ENCODE peak calls at places on chromosome 20, in seven cellular contexts. One of them, this sample, is unnamed.

GRCh38 chr20:3413393-3413889 is 6.0 kb upstream of the DNAAF9 start:
- DNase-seq in pancreas: no peak
- DNase-seq in endodermal cell: no peak
- DNase-seq in ovary: no peak
- DNase-seq in HCT116: no peak
- DNase-seq in kidney epithelial cell: no peak
- DNase-seq in heart left ventricle: no peak
- DNase-seq in this sample: no peak

GRCh38 chr20:32918751-32919150 is 60.0 kb downstream of the EFCAB8 start:
- DNase-seq in ovary: no peak
- DNase-seq in kidney epithelial cell: no peak
- DNase-seq in endodermal cell: no peak
- DNase-seq in heart left ventricle: no peak
- DNase-seq in pancreas: no peak
- DNase-seq in HCT116: no peak
- DNase-seq in this sample: no peak

GRCh38 chr20:4041748-4042411 is 26.5 kb upstream of the RNF24 start:
- DNase-seq in heart left ventricle: no peak
- DNase-seq in ovary: peak
- DNase-seq in HCT116: peak
- DNase-seq in kidney epithelial cell: peak
- DNase-seq in endodermal cell: peak
- DNase-seq in pancreas: peak
- DNase-seq in this sample: peak

GRCh38 chr20:32775240-32775991 is 13.2 kb downstream of the DNMT3B start:
- DNase-seq in ovary: no peak
- DNase-seq in endodermal cell: no peak
- DNase-seq in heart left ventricle: no peak
- DNase-seq in pancreas: no peak
- DNase-seq in HCT116: no peak
- DNase-seq in kidney epithelial cell: no peak
- DNase-seq in this sample: no peak

GRCh38 chr20:63453029-63453523 is 19.4 kb downstream of the KCNQ2 start:
- DNase-seq in ovary: no peak
- DNase-seq in kidney epithelial cell: no peak
- DNase-seq in heart left ventricle: no peak
- DNase-seq in pancreas: no peak
- DNase-seq in HCT116: no peak
- DNase-seq in endodermal cell: peak
- DNase-seq in this sample: no peak

GRCh38 chr20:34375977-34376430 is 12.9 kb downstream of the ITCH start:
- DNase-seq in kidney epithelial cell: peak
- DNase-seq in pancreas: no peak
- DNase-seq in ovary: no peak
- DNase-seq in heart left ventricle: no peak
- DNase-seq in endodermal cell: no peak
- DNase-seq in HCT116: no peak
- DNase-seq in this sample: no peak

GRCh38 chr20:35849726-35850125 is 77.9 kb downstream of the PHF20 start:
- DNase-seq in heart left ventricle: no peak
- DNase-seq in ovary: no peak
- DNase-seq in kidney epithelial cell: no peak
- DNase-seq in HCT116: no peak
- DNase-seq in endodermal cell: no peak
- DNase-seq in pancreas: no peak
- DNase-seq in this sample: no peak

GRCh38 chr20:63472862-63473390 is 471 bp upstream of the KCNQ2 start:
- DNase-seq in HCT116: no peak
- DNase-seq in endodermal cell: no peak
- DNase-seq in ovary: no peak
- DNase-seq in heart left ventricle: no peak
- DNase-seq in pancreas: no peak
- DNase-seq in kidney epithelial cell: no peak
- DNase-seq in this sample: no peak

GRCh38 chr20:33789109-33789857 is 21.9 kb upstream of the CHMP4B start:
- DNase-seq in ovary: no peak
- DNase-seq in HCT116: peak
- DNase-seq in pancreas: peak
- DNase-seq in heart left ventricle: peak
- DNase-seq in kidney epithelial cell: peak
- DNase-seq in endodermal cell: no peak
- DNase-seq in this sample: peak

GRCh38 chr20:23072892-23073586 is 13.1 kb downstream of the CD93 start:
- DNase-seq in heart left ventricle: no peak
- DNase-seq in ovary: no peak
- DNase-seq in pancreas: no peak
- DNase-seq in kidney epithelial cell: no peak
- DNase-seq in endodermal cell: no peak
- DNase-seq in HCT116: no peak
- DNase-seq in this sample: peak

GRCh38 chr20:12838261-12838866 is 170.4 kb upstream of the SPTLC3 start:
- DNase-seq in pancreas: no peak
- DNase-seq in ovary: no peak
- DNase-seq in heart left ventricle: no peak
- DNase-seq in HCT116: no peak
- DNase-seq in endodermal cell: peak
- DNase-seq in kidney epithelial cell: no peak
- DNase-seq in this sample: no peak

GRCh38 chr20:24762791-24763350 is 186.2 kb upstream of the CST7 start:
- DNase-seq in ovary: peak
- DNase-seq in endodermal cell: peak
- DNase-seq in heart left ventricle: no peak
- DNase-seq in pancreas: no peak
- DNase-seq in HCT116: no peak
- DNase-seq in kidney epithelial cell: no peak
- DNase-seq in this sample: no peak

GRCh38 chr20:49028684-49029083 is 17.4 kb upstream of the CSE1L start:
- DNase-seq in heart left ventricle: no peak
- DNase-seq in kidney epithelial cell: no peak
- DNase-seq in ovary: no peak
- DNase-seq in HCT116: no peak
- DNase-seq in pancreas: no peak
- DNase-seq in endodermal cell: peak
- DNase-seq in this sample: no peak

GRCh38 chr20:48246391-48246790 is 461.1 kb upstream of the SULF2 start:
- DNase-seq in kidney epithelial cell: no peak
- DNase-seq in HCT116: no peak
- DNase-seq in pancreas: no peak
- DNase-seq in endodermal cell: no peak
- DNase-seq in ovary: no peak
- DNase-seq in heart left ventricle: no peak
- DNase-seq in this sample: no peak

DNA sequence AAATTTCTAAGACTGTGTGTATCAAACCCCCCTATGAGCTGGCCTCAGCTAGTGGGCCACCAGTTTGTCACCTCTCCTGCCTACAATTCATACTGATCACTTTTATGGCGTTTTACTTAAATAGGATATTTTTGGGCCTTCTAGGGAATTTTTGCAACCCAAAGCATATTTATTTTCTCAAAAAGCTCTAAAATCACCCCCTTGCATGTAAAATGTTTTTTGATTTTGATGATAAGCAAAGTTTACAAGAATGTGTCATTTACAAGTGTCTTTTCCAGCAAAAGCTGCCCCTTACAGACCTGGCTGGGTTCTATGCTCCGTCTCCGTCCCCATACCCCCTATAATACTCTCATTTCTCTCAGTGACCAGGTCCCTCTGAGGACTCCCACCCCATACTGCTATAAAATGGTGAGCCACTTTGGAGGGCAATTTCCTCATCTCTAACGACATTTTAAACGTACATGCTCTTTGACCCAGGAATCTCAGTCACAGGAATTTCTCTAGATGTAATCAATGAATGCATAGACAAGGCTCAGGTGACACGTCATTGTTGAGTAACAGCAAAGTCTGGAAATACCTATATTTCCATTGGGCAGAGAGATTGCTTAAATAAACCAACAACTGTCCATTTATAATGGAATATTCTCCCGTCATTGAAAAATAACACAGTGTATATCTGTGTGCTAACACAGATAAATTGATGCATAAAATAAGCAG is 13.9 kb upstream of the OCSTAMP start:
- DNase-seq in ovary: no peak
- DNase-seq in endodermal cell: no peak
- DNase-seq in HCT116: no peak
- DNase-seq in heart left ventricle: no peak
- DNase-seq in pancreas: no peak
- DNase-seq in kidney epithelial cell: no peak
- DNase-seq in this sample: no peak
- TF ChIP-seq CTCF in ovary: no peak
- TF ChIP-seq CTCF in endodermal cell: no peak
- TF ChIP-seq CTCF in HCT116: no peak
- TF ChIP-seq CTCF in heart left ventricle: no peak
- TF ChIP-seq CTCF in pancreas: no peak
- TF ChIP-seq CTCF in kidney epithelial cell: no peak
- TF ChIP-seq CTCF in this sample: no peak

GRCh38 chr20:21208999-21209398 is 83.1 kb downstream of the KIZ start:
- DNase-seq in kidney epithelial cell: no peak
- DNase-seq in heart left ventricle: no peak
- DNase-seq in HCT116: no peak
- DNase-seq in ovary: no peak
- DNase-seq in endodermal cell: no peak
- DNase-seq in pancreas: no peak
- DNase-seq in this sample: no peak

GRCh38 chr20:21203036-21203656 is 77.3 kb downstream of the KIZ start:
- DNase-seq in heart left ventricle: no peak
- DNase-seq in ovary: no peak
- DNase-seq in HCT116: no peak
- DNase-seq in kidney epithelial cell: no peak
- DNase-seq in pancreas: no peak
- DNase-seq in endodermal cell: no peak
- DNase-seq in this sample: no peak

GRCh38 chr20:21202284-21202683 is 76.4 kb downstream of the KIZ start:
- DNase-seq in kidney epithelial cell: no peak
- DNase-seq in heart left ventricle: no peak
- DNase-seq in HCT116: peak
- DNase-seq in endodermal cell: no peak
- DNase-seq in pancreas: no peak
- DNase-seq in ovary: no peak
- DNase-seq in this sample: peak

GRCh38 chr20:21209668-21210067 is 83.8 kb downstream of the KIZ start:
- DNase-seq in ovary: no peak
- DNase-seq in kidney epithelial cell: no peak
- DNase-seq in pancreas: no peak
- DNase-seq in HCT116: no peak
- DNase-seq in heart left ventricle: no peak
- DNase-seq in endodermal cell: no peak
- DNase-seq in this sample: no peak

DNA sequence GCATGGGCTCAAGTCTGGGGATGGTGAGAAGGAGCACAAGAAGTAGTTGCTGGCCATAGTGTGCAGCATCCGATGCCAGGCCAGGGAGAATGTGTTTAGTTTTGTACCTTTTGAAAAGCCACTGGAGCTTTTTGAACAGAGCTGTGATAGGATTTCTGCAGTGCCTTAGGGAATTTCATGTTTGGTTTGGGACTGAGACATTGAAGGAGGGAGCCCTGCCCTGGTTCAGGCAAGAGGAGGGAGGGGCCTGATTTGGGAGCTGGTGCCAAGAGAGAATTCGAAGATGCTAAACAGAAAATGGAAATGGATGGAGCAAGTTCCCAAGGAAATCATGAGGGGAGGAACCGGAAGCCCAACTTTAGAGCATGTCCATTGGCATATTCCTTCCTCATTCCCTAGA is 80.7 kb downstream of the KIZ start:
- DNase-seq in kidney epithelial cell: no peak
- DNase-seq in ovary: no peak
- DNase-seq in endodermal cell: no peak
- DNase-seq in heart left ventricle: no peak
- DNase-seq in HCT116: no peak
- DNase-seq in pancreas: no peak
- DNase-seq in this sample: no peak
- TF ChIP-seq CTCF in kidney epithelial cell: no peak
- TF ChIP-seq CTCF in ovary: no peak
- TF ChIP-seq CTCF in endodermal cell: no peak
- TF ChIP-seq CTCF in heart left ventricle: no peak
- TF ChIP-seq CTCF in HCT116: no peak
- TF ChIP-seq CTCF in pancreas: no peak
- TF ChIP-seq CTCF in this sample: no peak

GRCh38 chr20:62089393-62089792 is 23.7 kb upstream of the TAF4 start:
- DNase-seq in heart left ventricle: no peak
- DNase-seq in kidney epithelial cell: no peak
- DNase-seq in ovary: no peak
- DNase-seq in endodermal cell: no peak
- DNase-seq in HCT116: no peak
- DNase-seq in pancreas: no peak
- DNase-seq in this sample: no peak

GRCh38 chr20:62085206-62085605 is 19.5 kb upstream of the TAF4 start:
- DNase-seq in endodermal cell: no peak
- DNase-seq in kidney epithelial cell: no peak
- DNase-seq in ovary: no peak
- DNase-seq in heart left ventricle: no peak
- DNase-seq in pancreas: no peak
- DNase-seq in HCT116: no peak
- DNase-seq in this sample: no peak

GRCh38 chr20:62087227-62087626 is 21.5 kb upstream of the TAF4 start:
- DNase-seq in heart left ventricle: no peak
- DNase-seq in ovary: no peak
- DNase-seq in pancreas: no peak
- DNase-seq in kidney epithelial cell: no peak
- DNase-seq in endodermal cell: peak
- DNase-seq in HCT116: no peak
- DNase-seq in this sample: no peak

GRCh38 chr20:62088258-62089127 is 22.8 kb upstream of the TAF4 start:
- DNase-seq in ovary: no peak
- DNase-seq in heart left ventricle: no peak
- DNase-seq in pancreas: no peak
- DNase-seq in kidney epithelial cell: peak
- DNase-seq in endodermal cell: peak
- DNase-seq in HCT116: peak
- DNase-seq in this sample: peak

GRCh38 chr20:62087632-62088031 is 22.0 kb upstream of the TAF4 start:
- DNase-seq in heart left ventricle: no peak
- DNase-seq in HCT116: no peak
- DNase-seq in pancreas: no peak
- DNase-seq in endodermal cell: no peak
- DNase-seq in ovary: no peak
- DNase-seq in kidney epithelial cell: no peak
- DNase-seq in this sample: no peak
- TF ChIP-seq CTCF in heart left ventricle: no peak
- TF ChIP-seq CTCF in HCT116: no peak
- TF ChIP-seq CTCF in pancreas: no peak
- TF ChIP-seq CTCF in endodermal cell: no peak
- TF ChIP-seq CTCF in ovary: no peak
- TF ChIP-seq CTCF in kidney epithelial cell: no peak
- TF ChIP-seq CTCF in this sample: no peak

GRCh38 chr20:43209831-43210230 is 20.1 kb upstream of the PTPRT start:
- DNase-seq in ovary: no peak
- DNase-seq in kidney epithelial cell: no peak
- DNase-seq in heart left ventricle: no peak
- DNase-seq in pancreas: no peak
- DNase-seq in HCT116: no peak
- DNase-seq in endodermal cell: no peak
- DNase-seq in this sample: no peak

DNA sequence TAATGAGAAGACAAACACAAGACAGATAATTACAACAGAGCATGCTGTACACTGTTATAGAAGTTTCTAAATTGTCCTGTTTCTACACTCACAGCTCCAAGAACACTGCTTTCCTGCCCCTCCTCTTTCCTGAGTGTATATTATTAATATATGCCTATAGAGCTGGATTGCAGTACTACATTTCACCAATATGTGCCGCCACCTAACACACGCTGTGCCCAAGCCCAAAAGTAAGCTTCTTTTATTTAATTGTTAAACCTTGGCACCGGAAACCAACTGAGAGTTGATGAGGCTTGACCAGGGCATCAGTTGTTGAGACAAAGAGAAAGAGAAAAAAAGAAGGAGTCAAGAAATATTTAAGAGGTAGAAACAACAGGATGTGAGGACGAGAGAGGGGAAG is 16.0 kb upstream of the PTPRT start:
- DNase-seq in HCT116: no peak
- DNase-seq in pancreas: no peak
- DNase-seq in heart left ventricle: no peak
- DNase-seq in ovary: no peak
- DNase-seq in kidney epithelial cell: no peak
- DNase-seq in endodermal cell: no peak
- DNase-seq in this sample: no peak
- TF ChIP-seq CTCF in HCT116: no peak
- TF ChIP-seq CTCF in pancreas: no peak
- TF ChIP-seq CTCF in heart left ventricle: no peak
- TF ChIP-seq CTCF in ovary: no peak
- TF ChIP-seq CTCF in kidney epithelial cell: peak
- TF ChIP-seq CTCF in endodermal cell: peak
- TF ChIP-seq CTCF in this sample: no peak

This sample was measured in astrocyte of the spinal cord.